ENCODE peak calls at places on chromosomes 16 and 17, in six cellular contexts. C is HEK293T; G is thoracic aorta; M is ELF-1; F is CD8-positive, alpha-beta T cell; Q is activated CD8-positive, alpha-beta T cell treated with anti-CD3 and anti-CD28 coated beads, Interleukin-2, amount 10 ng/mL, durations not matched to agents 7 days and 5 days. Z is an unnamed sample.

GRCh38 chr16:11597737-11598136 is 11.0 kb upstream of the LITAF start:
- DNase-seq in C (no peak), G (no peak), M (no peak), F (no peak), Q (no peak), Z (peak)

GRCh38 chr17:37701424-37702020 is 43.3 kb downstream of the HNF1B start:
- DNase-seq in C (peak), G (no peak), M (peak), F (no peak), Q (peak), Z (peak)

GRCh38 chr17:28892024-28892423 is 5.5 kb downstream of the FLOT2 start:
- DNase-seq in C (no peak), G (no peak), M (no peak), F (no peak), Q (no peak), Z (no peak)

GRCh38 chr16:51831595-51832352 is 680.7 kb upstream of the SALL1 start:
- DNase-seq in C (no peak), G (no peak), M (no peak), F (no peak), Q (no peak), Z (no peak)

GRCh38 chr17:50257574-50258224 is 16.6 kb upstream of the TMEM92 start:
- DNase-seq in C (peak), G (no peak), M (no peak), F (peak), Q (no peak), Z (no peak)

GRCh38 chr16:89138843-89139520 is 32.6 kb upstream of the CDH15 start:
- DNase-seq in C (no peak), G (no peak), M (no peak), F (no peak), Q (no peak), Z (no peak)

GRCh38 chr16:19168173-19169080 is at the start of gene SYT17:
- DNase-seq in C (peak), G (no peak), M (peak), F (no peak), Q (no peak), Z (peak)

GRCh38 chr17:82063424-82064415 is 1.9 kb downstream of the DUS1L start:
- DNase-seq in C (no peak), G (no peak), M (no peak), F (no peak), Q (no peak), Z (no peak)

GRCh38 chr17:76935331-76935730 is 67.1 kb downstream of the MGAT5B start:
- DNase-seq in C (no peak), G (no peak), M (no peak), F (no peak), Q (no peak), Z (no peak)

Z was measured in KBM-7.